ENCODE peak calls at places on chromosomes 7 and 10, in seven cellular contexts. Z is cardiac muscle cell, Q is BE2C, J is mesendoderm, F is HepG2, X is lower leg skin, N is fibroblast of pulmonary artery. O is an unnamed sample.
A peak's percentile ranks its signal among the peaks of the same experiment; 100 is the strongest.

GRCh38 chr10:64444578-64444977 is 923.4 kb downstream of the REEP3 start:
- DNase-seq in Z (no peak), Q (no peak), J (no peak), F (no peak), X (no peak), N (no peak), O (no peak)

GRCh38 chr10:124669824-124670654 is 74.1 kb downstream of the FAM53B start:
- DNase-seq in Z (no peak), Q (no peak), J (no peak), F (no peak), X (no peak), N (no peak), O (no peak)

GRCh38 chr10:8056891-8057331 is 2.4 kb downstream of the GATA3 start:
- DNase-seq in Z (no peak), Q (no peak), J (no peak), F (no peak), X (peak; percentile 60), N (no peak), O (no peak)

GRCh38 chr10:92387289-92387940 is 96.4 kb downstream of the MARCHF5 start:
- DNase-seq in Z (peak; percentile 74), Q (peak; percentile 24), J (peak; percentile 98), F (peak; percentile 65), X (peak; percentile 15), N (peak; percentile 86), O (no peak)

GRCh38 chr7:107560898-107561516 is 2.7 kb downstream of the COG5 start:
- DNase-seq in Z (no peak), Q (no peak), J (no peak), F (no peak), X (no peak), N (no peak), O (no peak)

GRCh38 chr7:125390866-125391265 is 461.2 kb upstream of the POT1 start:
- DNase-seq in Z (no peak), Q (no peak), J (no peak), F (no peak), X (no peak), N (no peak), O (no peak)

GRCh38 chr10:131810036-131810804 is 90.6 kb upstream of the PPP2R2D start:
- DNase-seq in Z (no peak), Q (no peak), J (no peak), F (no peak), X (no peak), N (no peak), O (no peak)

GRCh38 chr7:117715784-117716445 is 157.3 kb downstream of the CTTNBP2 start:
- DNase-seq in Z (peak; percentile 80), Q (peak; percentile 22), J (peak; percentile 81), F (peak; percentile 39), X (no peak), N (peak; percentile 81), O (no peak)

GRCh38 chr10:122786269-122786668 is 59.4 kb downstream of the CUZD1 start:
- DNase-seq in Z (peak; percentile 19), Q (no peak), J (peak; percentile 80), F (peak; percentile 13), X (no peak), N (peak; percentile 24), O (no peak)

GRCh38 chr10:93445097-93445960 is 36.8 kb downstream of the MYOF start:
- DNase-seq in Z (peak; percentile 99), Q (peak; percentile 61), J (peak; percentile 100), F (peak; percentile 97), X (peak; percentile 96), N (peak; percentile 98), O (peak; percentile 91)

GRCh38 chr7:159156436-159157245 is 12.0 kb upstream of the VIPR2 start:
- DNase-seq in Z (no peak), Q (no peak), J (no peak), F (no peak), X (no peak), N (no peak), O (no peak)

GRCh38 chr7:42162560-42163325 is 74.3 kb downstream of the GLI3 start:
- DNase-seq in Z (peak; percentile 40), Q (no peak), J (no peak), F (no peak), X (no peak), N (no peak), O (no peak)

GRCh38 chr7:74033372-74034311 is 5.7 kb downstream of the ELN start:
- DNase-seq in Z (peak; percentile 78), Q (peak; percentile 91), J (no peak), F (no peak), X (no peak), N (peak; percentile 56), O (no peak)
- H3K4me3 ChIP-seq in Z (no peak overlapping the region), Q (peak overlapping the region; percentile 43), J (no peak overlapping the region), F (no peak overlapping the region), X (no peak overlapping the region), N (no peak overlapping the region), O (peak overlapping the region; percentile 82)

GRCh38 chr10:95392711-95393164 is 101.9 kb upstream of the PDLIM1 start:
- DNase-seq in Z (no peak), Q (no peak), J (no peak), F (no peak), X (no peak), N (no peak), O (no peak)

GRCh38 chr10:95391570-95392249 is 100.9 kb upstream of the PDLIM1 start:
- DNase-seq in Z (peak; percentile 75), Q (no peak), J (peak; percentile 63), F (no peak), X (no peak), N (peak; percentile 63), O (no peak)

GRCh38 chr10:95395947-95396449 is 105.2 kb upstream of the PDLIM1 start:
- DNase-seq in Z (no peak), Q (no peak), J (no peak), F (no peak), X (no peak), N (no peak), O (no peak)

GRCh38 chr10:95392250-95392584 is 101.4 kb upstream of the PDLIM1 start:
- DNase-seq in Z (no peak), Q (no peak), J (no peak), F (no peak), X (no peak), N (no peak), O (no peak)

DNA sequence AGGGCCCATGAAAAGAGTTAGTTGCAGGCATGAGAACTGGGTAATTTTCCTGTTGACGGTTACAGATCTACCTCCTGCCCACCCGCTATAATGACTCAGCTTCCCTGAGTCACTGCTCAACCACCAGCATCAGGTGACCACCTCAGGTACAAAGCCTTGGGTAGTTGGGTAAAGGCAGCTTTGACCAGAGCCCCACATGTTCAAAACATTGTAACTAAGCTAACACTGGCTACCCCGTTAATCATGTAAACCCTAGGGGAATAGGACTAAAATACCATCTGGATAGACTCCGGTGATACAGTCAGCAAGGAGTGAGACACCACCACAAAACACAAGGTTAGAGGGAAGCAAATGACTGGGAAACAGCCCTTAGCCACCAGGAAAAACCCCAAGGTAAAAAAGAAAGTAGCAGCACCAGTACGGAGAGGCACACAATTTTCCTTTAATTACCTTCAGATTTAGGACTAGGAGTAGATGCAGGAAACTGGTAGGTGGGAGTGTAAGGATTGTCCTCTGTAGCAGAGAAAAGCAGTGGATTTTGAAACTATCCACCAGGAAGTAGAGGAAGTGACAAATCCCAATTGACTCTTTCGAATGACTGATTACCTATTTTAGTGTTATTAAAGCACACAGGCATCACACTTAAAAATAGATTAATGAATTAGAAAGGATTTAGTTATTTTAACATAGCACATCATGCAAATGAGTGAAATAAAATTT is 103.5 kb upstream of the PDLIM1 start:
- DNase-seq in Z (no peak), Q (no peak), J (peak; percentile 63), F (peak; percentile 20), X (no peak), N (no peak), O (no peak)
- H3K4me3 ChIP-seq in Z (no peak overlapping the region), Q (no peak overlapping the region), J (no peak overlapping the region), F (no peak overlapping the region), X (no peak overlapping the region), N (no peak overlapping the region), O (no peak overlapping the region)

DNA sequence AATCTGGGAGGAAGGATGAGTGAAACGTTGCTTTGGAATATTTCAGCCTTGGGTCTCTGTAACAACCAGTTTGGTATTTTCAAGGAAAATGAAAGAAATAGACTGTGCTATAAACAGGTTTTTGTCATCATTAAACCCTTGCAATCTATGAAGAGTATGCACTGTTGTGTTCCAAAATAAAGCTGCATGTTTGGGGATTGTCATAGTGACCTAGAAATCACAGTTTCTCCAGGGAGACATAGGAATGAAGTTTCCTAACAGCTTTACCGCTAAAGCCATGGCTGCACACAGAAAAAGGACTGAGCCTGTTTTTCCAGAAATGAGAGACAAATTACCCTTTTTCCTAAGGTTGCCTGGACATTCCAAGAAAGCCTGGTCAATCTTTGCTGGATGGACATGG is 60.7 kb upstream of the HABP2 start:
- DNase-seq in Z (no peak), Q (no peak), J (no peak), F (no peak), X (no peak), N (no peak), O (no peak)
- H3K4me3 ChIP-seq in Z (no peak overlapping the region), Q (no peak overlapping the region), J (no peak overlapping the region), F (no peak overlapping the region), X (no peak overlapping the region), N (no peak overlapping the region), O (peak overlapping the region; percentile 65)

DNA sequence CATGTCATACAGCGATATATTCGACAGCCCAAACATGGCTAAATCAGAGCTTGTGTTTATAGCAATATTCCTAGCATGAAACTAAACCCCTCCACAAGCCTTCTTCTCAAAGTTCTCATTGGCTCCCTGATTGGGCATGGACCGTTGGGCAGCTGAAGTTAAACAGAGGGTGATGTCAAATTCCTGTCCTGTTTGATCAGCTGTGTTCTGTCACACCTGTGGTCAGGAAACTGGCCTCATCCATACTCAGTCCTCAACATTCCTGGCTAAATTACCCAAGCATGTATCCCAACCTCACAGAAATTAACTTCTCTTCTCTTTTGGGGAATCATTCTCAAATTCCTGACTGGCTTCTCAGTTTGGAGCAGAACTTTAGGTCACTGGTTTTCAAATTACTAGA is 107.9 kb downstream of the ODAD2 start:
- DNase-seq in Z (no peak), Q (no peak), J (peak; percentile 19), F (no peak), X (no peak), N (no peak), O (no peak)
- H3K4me3 ChIP-seq in Z (no peak overlapping the region), Q (no peak overlapping the region), J (no peak overlapping the region), F (no peak overlapping the region), X (no peak overlapping the region), N (no peak overlapping the region), O (no peak overlapping the region)

GRCh38 chr7:152145853-152146466 is 120.5 kb downstream of the GALNT11 start:
- DNase-seq in Z (peak; percentile 72), Q (peak; percentile 34), J (peak; percentile 60), F (peak; percentile 40), X (no peak), N (peak; percentile 84), O (no peak)
- H3K4me3 ChIP-seq in Z (no peak overlapping the region), Q (no peak overlapping the region), J (no peak overlapping the region), F (no peak overlapping the region), X (no peak overlapping the region), N (no peak overlapping the region), O (no peak overlapping the region)

GRCh38 chr10:103678104-103678526 is 177.3 kb downstream of the SH3PXD2A start:
- DNase-seq in Z (peak; percentile 99), Q (peak; percentile 93), J (no peak), F (no peak), X (peak; percentile 97), N (peak; percentile 98), O (no peak)
- H3K4me3 ChIP-seq in Z (no peak overlapping the region), Q (peak overlapping the region; percentile 51), J (no peak overlapping the region), F (no peak overlapping the region), X (no peak overlapping the region), N (peak overlapping the region; percentile 41), O (no peak overlapping the region)

DNA sequence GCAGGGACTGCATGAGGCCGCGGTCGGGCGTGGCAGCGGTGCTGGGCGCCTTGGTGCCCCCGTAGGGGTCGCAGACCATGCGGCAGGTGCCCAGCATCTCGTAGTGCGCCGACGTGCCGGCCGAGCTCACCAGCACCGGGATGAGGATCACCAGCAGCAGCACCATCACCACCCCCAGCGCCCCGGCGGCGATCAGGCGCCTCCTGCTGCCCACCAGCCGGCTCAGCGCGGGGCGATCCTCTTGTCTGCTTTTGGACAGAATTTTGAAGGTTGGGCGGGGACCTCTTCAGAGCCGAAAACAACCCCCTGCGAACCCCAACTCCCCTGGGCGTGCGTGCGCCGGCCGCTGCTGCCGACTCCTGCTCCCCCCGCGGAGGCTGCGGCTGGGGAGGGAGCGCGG is 779 bp downstream of the C1QL3 start:
- DNase-seq in Z (peak; percentile 33), Q (no peak), J (peak; percentile 59), F (no peak), X (no peak), N (peak; percentile 10), O (no peak)
- H3K4me3 ChIP-seq in Z (peak overlapping the region; percentile 54), Q (no peak overlapping the region), J (no peak overlapping the region), F (peak overlapping the region; percentile 34), X (peak overlapping the region; percentile 38), N (peak overlapping the region; percentile 41), O (peak overlapping the region; percentile 77)

O was measured in thoracic aorta.